ENCODE peak calls at places on chromosome 7, in nine cellular contexts. F is fibroblast of lung, A is colonic mucosa, N is transverse colon, V is right lobe of liver, T is AG10803, K is BJ, M is epithelial cell of proximal tubule, O is choroid plexus epithelial cell. D is an unnamed sample.

GRCh38 chr7:121113288-121113687 is 124.8 kb downstream of the CPED1 start:
- DNase-seq in N (no peak), K (no peak), A (no peak), F (peak), O (peak), T (peak), V (no peak), M (no peak), D (peak)

GRCh38 chr7:122301858-122302745 is 2.4 kb downstream of the FEZF1 start:
- DNase-seq in A (no peak), K (no peak), O (no peak), M (no peak), V (no peak), N (no peak), T (no peak), F (no peak), D (no peak)

GRCh38 chr7:8435120-8435519 is 1.7 kb downstream of the NXPH1 start:
- DNase-seq in O (no peak), N (no peak), F (no peak), V (no peak), T (no peak), A (no peak), K (no peak), M (no peak), D (no peak)

GRCh38 chr7:80078159-80078731 is 56.4 kb upstream of the GNAI1 start:
- DNase-seq in A (no peak), M (no peak), V (no peak), O (peak), T (peak), N (no peak), F (peak), K (no peak), D (peak)

GRCh38 chr7:121503039-121503438 is 106.9 kb upstream of the FAM3C start:
- DNase-seq in O (no peak), A (no peak), F (no peak), V (no peak), K (no peak), T (no peak), N (no peak), M (no peak), D (no peak)

GRCh38 chr7:65230231-65230630 is 143.4 kb upstream of the ZNF92 start:
- DNase-seq in F (no peak), N (no peak), K (no peak), M (no peak), V (no peak), O (no peak), A (no peak), T (no peak), D (no peak)

GRCh38 chr7:55209366-55209765 is 155.8 kb upstream of the LANCL2 start:
- DNase-seq in O (no peak), V (no peak), T (no peak), A (peak), M (no peak), N (no peak), F (no peak), K (no peak), D (no peak)

GRCh38 chr7:132895231-132895630 is 186.7 kb downstream of the CHCHD3 start:
- DNase-seq in M (no peak), K (no peak), F (peak), A (no peak), O (peak), T (no peak), V (no peak), N (no peak), D (no peak)

GRCh38 chr7:75056476-75056875 is 17.1 kb downstream of the RCC1L start:
- DNase-seq in T (peak), V (no peak), F (peak), A (no peak), M (no peak), N (no peak), K (peak), O (peak), D (peak)

GRCh38 chr7:137669706-137670105 is 177.1 kb downstream of the DGKI start:
- DNase-seq in T (peak), K (peak), A (no peak), N (no peak), F (peak), O (no peak), V (no peak), M (peak), D (peak)

GRCh38 chr7:35749548-35749947 is 51.3 kb upstream of the SEPTIN7 start:
- DNase-seq in M (no peak), N (no peak), K (no peak), A (no peak), F (no peak), V (no peak), T (no peak), O (peak), D (no peak)

GRCh38 chr7:33072471-33072870 is 9.9 kb upstream of the NT5C3A start:
- DNase-seq in K (peak), V (no peak), A (no peak), M (peak), N (no peak), F (peak), O (peak), T (peak), D (peak)

GRCh38 chr7:87886875-87887274 is 10.6 kb downstream of the DBF4 start:
- DNase-seq in F (peak), T (peak), V (no peak), M (no peak), K (no peak), A (no peak), O (peak), N (no peak), D (peak)
- TF ChIP-seq CTCF in F (no peak), T (peak), V (peak), M (no peak), K (peak), A (peak), O (peak), N (peak), D (peak)

GRCh38 chr7:144403649-144404061 is at the start of gene NOBOX:
- DNase-seq in M (no peak), A (no peak), N (no peak), O (no peak), T (no peak), F (no peak), V (no peak), K (no peak), D (no peak)
- H3K4me3 ChIP-seq in M (no peak), A (no peak), N (no peak), O (no peak), T (no peak), F (no peak), V (no peak), K (no peak), D (no peak)

GRCh38 chr7:4561775-4562174 is 120.3 kb upstream of the FOXK1 start:
- DNase-seq in A (no peak), M (no peak), O (no peak), N (no peak), V (no peak), F (no peak), T (no peak), K (no peak), D (no peak)
- TF ChIP-seq CTCF in A (no peak), M (peak), O (no peak), N (no peak), V (no peak), F (no peak), T (no peak), K (no peak), D (no peak)

DNA sequence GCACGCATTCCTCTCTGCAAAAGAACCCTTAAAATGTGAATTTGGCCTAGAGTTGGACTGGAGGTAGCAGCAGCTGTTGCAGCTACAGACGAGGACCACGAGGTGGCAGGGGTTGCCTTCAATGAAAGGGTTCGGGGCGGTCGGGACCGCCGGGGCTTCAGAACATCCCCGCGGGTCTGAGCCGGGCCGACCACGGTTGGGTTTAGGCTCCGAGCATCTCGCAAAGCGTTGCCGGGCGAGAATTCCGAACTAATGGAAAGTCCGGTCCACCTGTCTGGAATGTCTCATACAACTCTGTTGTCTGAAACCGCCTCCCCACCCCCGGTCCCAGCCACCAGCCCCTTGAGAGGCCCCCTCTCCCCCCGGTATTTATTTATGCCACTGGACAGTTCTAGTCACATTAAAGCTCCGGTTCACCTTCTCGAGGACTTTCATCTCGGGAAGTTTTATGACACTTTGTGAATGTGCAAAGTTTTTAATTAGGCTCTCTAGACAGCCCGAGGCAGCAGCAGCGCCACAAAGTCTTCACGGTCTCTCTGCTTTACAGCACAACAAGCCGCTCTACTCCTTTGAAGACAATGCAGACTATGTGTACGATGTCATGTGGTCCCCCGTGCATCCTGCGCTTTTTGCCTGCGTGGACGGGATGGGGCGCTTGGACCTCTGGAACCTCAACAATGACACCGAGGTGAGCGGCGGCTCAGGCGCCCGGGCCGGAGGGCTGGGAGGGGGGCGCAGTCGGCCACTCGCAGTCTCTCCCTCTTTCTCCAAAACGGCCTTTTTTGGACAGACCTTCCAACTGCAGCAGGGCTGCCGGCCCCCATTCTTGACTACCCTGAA is 246.2 kb downstream of the SLC25A13 start:
- DNase-seq in M (no peak), F (peak), A (peak), K (no peak), V (peak), N (peak), O (peak), T (peak), D (peak)
- H3K4me3 ChIP-seq in M (peak), F (peak), A (peak), K (peak), V (peak), N (peak), O (peak), T (peak), D (peak)